ENCODE peak calls at places on chromosomes 3 and 15, in nine cellular contexts. K, H, V, T, U, Y, E, F and X are unnamed samples.

GRCh38 chr3:151219056-151219455 is 16.0 kb upstream of the GPR171 start:
- DNase-seq in K (no peak), H (no peak), V (no peak), T (no peak), U (peak), Y (no peak), E (no peak), F (peak), X (no peak)

GRCh38 chr3:51712511-51712931 is 5.7 kb downstream of the GRM2 start:
- DNase-seq in K (peak), H (no peak), V (no peak), T (no peak), U (no peak), Y (peak), E (no peak), F (no peak), X (no peak)

GRCh38 chr15:91948001-91948608 is 94.6 kb downstream of the SLCO3A1 start:
- DNase-seq in K (no peak), H (no peak), V (peak), T (peak), U (peak), Y (no peak), E (no peak), F (peak), X (no peak)

GRCh38 chr15:51782357-51782896 is 31.0 kb downstream of the TMOD2 start:
- DNase-seq in K (no peak), H (no peak), V (no peak), T (peak), U (no peak), Y (no peak), E (no peak), F (peak), X (no peak)

GRCh38 chr3:15319575-15319974 is 12.8 kb downstream of the SH3BP5 start:
- DNase-seq in K (peak), H (no peak), V (no peak), T (no peak), U (no peak), Y (peak), E (no peak), F (peak), X (no peak)

GRCh38 chr3:46466871-46467403 is 2.2 kb upstream of the LTF start:
- DNase-seq in K (no peak), H (no peak), V (no peak), T (no peak), U (no peak), Y (no peak), E (no peak), F (no peak), X (no peak)

GRCh38 chr15:40847225-40847961 is 3.5 kb downstream of the SPINT1 start:
- DNase-seq in K (peak), H (no peak), V (no peak), T (peak), U (peak), Y (no peak), E (no peak), F (no peak), X (no peak)

GRCh38 chr3:188539631-188540194 is 385.8 kb downstream of the LPP start:
- DNase-seq in K (no peak), H (no peak), V (no peak), T (no peak), U (no peak), Y (no peak), E (no peak), F (no peak), X (no peak)

GRCh38 chr3:80285370-80285769 is 517.6 kb upstream of the ROBO1 start:
- DNase-seq in K (no peak), H (no peak), V (no peak), T (peak), U (peak), Y (no peak), E (no peak), F (peak), X (no peak)

GRCh38 chr15:29822100-29822684 is at the start of gene TJP1:
- DNase-seq in K (peak), H (peak), V (peak), T (peak), U (peak), Y (peak), E (no peak), F (peak), X (no peak)

GRCh38 chr15:49083471-49084284 is 37.4 kb upstream of the SECISBP2L start:
- DNase-seq in K (no peak), H (no peak), V (peak), T (no peak), U (no peak), Y (no peak), E (no peak), F (peak), X (no peak)

GRCh38 chr15:79635897-79636596 is 203.9 kb downstream of the MINAR1 start:
- DNase-seq in K (no peak), H (peak), V (no peak), T (peak), U (no peak), Y (no peak), E (no peak), F (no peak), X (no peak)

GRCh38 chr3:182050932-182051331 is 339.2 kb downstream of the SOX2 start:
- DNase-seq in K (no peak), H (no peak), V (no peak), T (no peak), U (no peak), Y (no peak), E (no peak), F (no peak), X (no peak)

GRCh38 chr3:127387556-127388153 is 99.8 kb upstream of the PRR20G start:
- DNase-seq in K (peak), H (no peak), V (no peak), T (no peak), U (no peak), Y (no peak), E (no peak), F (no peak), X (no peak)

GRCh38 chr3:164365242-164365641 is 713.1 kb downstream of the SI start:
- DNase-seq in K (no peak), H (no peak), V (no peak), T (no peak), U (peak), Y (no peak), E (no peak), F (no peak), X (no peak)

GRCh38 chr15:100821327-100821726 is 58.3 kb upstream of the ALDH1A3 start:
- DNase-seq in K (no peak), H (no peak), V (no peak), T (no peak), U (no peak), Y (no peak), E (no peak), F (no peak), X (no peak)

GRCh38 chr3:31890742-31891469 is 90.2 kb downstream of the OSBPL10 start:
- DNase-seq in K (no peak), H (no peak), V (no peak), T (no peak), U (no peak), Y (no peak), E (no peak), F (no peak), X (no peak)

GRCh38 chr3:174191380-174191779 is 667.8 kb upstream of the NAALADL2 start:
- DNase-seq in K (no peak), H (no peak), V (no peak), T (no peak), U (no peak), Y (no peak), E (no peak), F (no peak), X (no peak)

GRCh38 chr3:170808041-170808440 is 62.0 kb downstream of the RPL22L1 start:
- DNase-seq in K (no peak), H (no peak), V (no peak), T (no peak), U (no peak), Y (no peak), E (no peak), F (no peak), X (no peak)

GRCh38 chr15:88331291-88331690 is 74.8 kb upstream of the NTRK3 start:
- DNase-seq in K (no peak), H (no peak), V (no peak), T (peak), U (peak), Y (no peak), E (no peak), F (peak), X (peak)

GRCh38 chr3:128217702-128218475 is 64.6 kb downstream of the EEFSEC start:
- DNase-seq in K (no peak), H (no peak), V (peak), T (no peak), U (peak), Y (no peak), E (no peak), F (peak), X (no peak)

GRCh38 chr3:98147179-98147578 is at the start of gene OR5H14:
- DNase-seq in K (no peak), H (no peak), V (no peak), T (no peak), U (no peak), Y (no peak), E (no peak), F (no peak), X (no peak)

GRCh38 chr3:161253711-161254110 is 32.6 kb downstream of the NMD3 start:
- DNase-seq in K (no peak), H (no peak), V (no peak), T (no peak), U (no peak), Y (no peak), E (no peak), F (peak), X (no peak)

GRCh38 chr3:38029400-38030125 is at the start of gene PLCD1:
- DNase-seq in K (peak), H (no peak), V (no peak), T (peak), U (peak), Y (peak), E (peak), F (peak), X (peak)

GRCh38 chr15:31004220-31004733 is 12.8 kb upstream of the MTMR10 start:
- DNase-seq in K (no peak), H (no peak), V (no peak), T (peak), U (no peak), Y (no peak), E (no peak), F (no peak), X (no peak)

GRCh38 chr3:134378384-134378783 is 4.1 kb upstream of the AMOTL2 start:
- DNase-seq in K (peak), H (no peak), V (no peak), T (peak), U (peak), Y (peak), E (no peak), F (peak), X (peak)

GRCh38 chr15:76345880-76346665 is 9.5 kb downstream of the ISL2 start:
- DNase-seq in K (no peak), H (no peak), V (no peak), T (peak), U (peak), Y (no peak), E (no peak), F (no peak), X (no peak)

GRCh38 chr15:87816811-87817210 is 439.7 kb downstream of the NTRK3 start:
- DNase-seq in K (no peak), H (peak), V (peak), T (no peak), U (no peak), Y (peak), E (no peak), F (peak), X (no peak)

GRCh38 chr3:164952966-164953365 is 125.3 kb downstream of the SI start:
- DNase-seq in K (no peak), H (no peak), V (no peak), T (no peak), U (no peak), Y (no peak), E (no peak), F (no peak), X (no peak)

GRCh38 chr3:143956858-143957257 is 14.8 kb upstream of the DIPK2A start:
- DNase-seq in K (no peak), H (no peak), V (no peak), T (no peak), U (no peak), Y (no peak), E (no peak), F (no peak), X (no peak)

GRCh38 chr15:70439880-70440279 is 323.5 kb downstream of the UACA start:
- DNase-seq in K (peak), H (no peak), V (no peak), T (no peak), U (no peak), Y (no peak), E (no peak), F (no peak), X (no peak)
- H3K4me3 ChIP-seq in K (no peak), H (no peak), V (no peak), T (no peak), U (no peak), Y (no peak), E (no peak), F (no peak), X (no peak)

DNA sequence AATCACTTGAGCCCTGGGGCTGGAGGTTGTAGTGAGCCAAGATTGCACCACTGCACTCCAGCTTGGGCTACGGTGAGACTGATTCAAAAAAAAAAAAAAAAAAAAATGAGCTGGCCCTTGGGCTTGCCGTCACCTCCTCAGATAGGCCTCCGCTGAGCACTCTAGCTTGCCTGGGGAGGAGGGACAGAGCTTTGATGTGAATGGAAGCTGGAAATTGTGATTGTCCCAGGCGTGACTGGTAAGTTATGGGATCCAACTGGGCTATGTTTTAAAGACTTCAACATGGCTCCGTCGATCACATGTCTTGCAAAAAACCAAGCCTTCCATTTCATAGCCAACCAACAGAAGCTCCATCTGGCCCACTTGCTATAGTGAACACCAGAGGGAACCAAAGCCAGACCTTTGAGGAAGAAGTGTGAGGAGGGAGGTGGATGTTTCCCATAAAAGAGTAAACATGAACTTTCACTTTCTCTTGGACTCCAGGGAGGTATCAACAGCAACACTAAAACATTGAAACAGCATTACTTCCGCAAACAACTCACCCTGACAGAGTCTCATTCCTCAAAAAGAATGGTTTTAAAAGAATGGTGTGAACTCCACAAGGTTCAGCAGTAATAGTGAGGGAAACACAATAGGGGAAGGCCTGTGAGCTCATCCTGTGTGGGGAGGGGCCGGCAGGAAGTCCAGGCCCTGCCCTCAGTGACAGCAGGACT is 59.3 kb upstream of the IL12A start:
- DNase-seq in K (no peak), H (peak), V (peak), T (no peak), U (no peak), Y (peak), E (no peak), F (peak), X (no peak)
- H3K27ac ChIP-seq in K (peak), H (peak), V (peak), T (no peak), U (no peak), Y (peak), E (no peak), F (peak), X (no peak)

DNA sequence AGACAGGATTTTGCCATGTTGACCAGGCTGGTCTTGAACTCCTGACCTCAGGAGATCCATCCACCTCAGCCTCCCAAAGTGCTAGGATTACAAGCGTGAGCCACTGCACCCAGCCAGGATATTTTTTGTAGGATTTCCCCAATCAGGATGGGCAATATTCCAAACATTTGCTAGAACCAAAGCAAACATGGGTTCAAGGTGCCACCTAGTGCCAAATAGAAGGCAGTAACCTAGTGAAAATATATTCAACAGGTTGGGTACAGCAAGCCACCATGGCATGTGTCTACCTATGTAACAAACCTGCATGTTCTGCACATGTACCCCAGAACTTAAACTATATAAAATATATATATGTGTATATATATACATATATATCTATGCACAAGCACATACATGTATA is 185.9 kb upstream of the CADM2 start:
- DNase-seq in K (no peak), H (no peak), V (no peak), T (no peak), U (no peak), Y (no peak), E (no peak), F (no peak), X (no peak)
- H3K4me3 ChIP-seq in K (no peak), H (no peak), V (no peak), T (no peak), U (no peak), Y (no peak), E (no peak), F (no peak), X (no peak)

GRCh38 chr3:112409061-112409460 is 76.1 kb downstream of the CD200 start:
- DNase-seq in K (no peak), H (no peak), V (no peak), T (no peak), U (no peak), Y (no peak), E (no peak), F (no peak), X (no peak)

GRCh38 chr3:112413722-112414121 is 80.8 kb downstream of the CD200 start:
- DNase-seq in K (no peak), H (no peak), V (no peak), T (no peak), U (no peak), Y (no peak), E (no peak), F (no peak), X (no peak)

GRCh38 chr3:112413074-112413473 is 80.1 kb downstream of the CD200 start:
- DNase-seq in K (no peak), H (no peak), V (no peak), T (no peak), U (no peak), Y (no peak), E (no peak), F (no peak), X (no peak)

GRCh38 chr3:112412494-112412893 is 79.5 kb downstream of the CD200 start:
- DNase-seq in K (no peak), H (no peak), V (no peak), T (no peak), U (no peak), Y (no peak), E (no peak), F (no peak), X (no peak)

GRCh38 chr3:112411425-112411824 is 78.5 kb downstream of the CD200 start:
- DNase-seq in K (no peak), H (no peak), V (no peak), T (no peak), U (no peak), Y (no peak), E (no peak), F (no peak), X (no peak)
- H3K27ac ChIP-seq in K (peak), H (no peak), V (no peak), T (no peak), U (no peak), Y (no peak), E (no peak), F (no peak), X (no peak)

GRCh38 chr3:49670940-49671290 is 3.2 kb upstream of the APEH start:
- DNase-seq in K (no peak), H (no peak), V (no peak), T (no peak), U (no peak), Y (no peak), E (no peak), F (no peak), X (no peak)

GRCh38 chr3:49668414-49668797 is 5.7 kb upstream of the APEH start:
- DNase-seq in K (no peak), H (no peak), V (no peak), T (no peak), U (no peak), Y (no peak), E (no peak), F (no peak), X (no peak)

GRCh38 chr3:49667701-49668413 is 6.3 kb upstream of the APEH start:
- DNase-seq in K (no peak), H (no peak), V (no peak), T (no peak), U (no peak), Y (no peak), E (no peak), F (no peak), X (no peak)

GRCh38 chr3:49668861-49669260 is 5.3 kb upstream of the APEH start:
- DNase-seq in K (no peak), H (no peak), V (no peak), T (no peak), U (no peak), Y (no peak), E (no peak), F (no peak), X (no peak)

GRCh38 chr3:49669352-49669751 is 4.8 kb upstream of the APEH start:
- DNase-seq in K (no peak), H (no peak), V (no peak), T (no peak), U (no peak), Y (no peak), E (no peak), F (no peak), X (no peak)
- H3K4me3 ChIP-seq in K (no peak), H (no peak), V (no peak), T (no peak), U (no peak), Y (no peak), E (no peak), F (no peak), X (no peak)

DNA sequence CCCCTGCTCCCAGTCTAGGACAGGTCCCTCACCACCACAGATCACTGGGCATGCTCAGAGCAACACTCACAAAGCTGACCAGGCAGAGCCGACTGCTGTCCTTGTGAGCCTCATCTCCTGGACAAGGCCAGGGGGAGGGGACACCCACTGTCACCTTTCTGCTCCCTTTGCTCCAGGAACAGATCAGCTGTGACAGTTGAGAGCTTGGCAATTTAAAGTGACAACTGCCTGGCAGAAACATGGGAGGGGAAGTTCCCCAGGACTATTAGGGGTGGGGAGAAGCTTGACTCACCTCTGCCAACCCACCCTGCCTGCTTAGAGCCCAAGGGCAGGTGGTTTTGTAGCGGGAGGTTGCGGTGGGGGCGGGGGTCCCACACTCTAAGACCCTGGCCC is 80.6 kb downstream of the IQSEC1 start:
- DNase-seq in K (no peak), H (no peak), V (no peak), T (peak), U (peak), Y (no peak), E (no peak), F (no peak), X (no peak)
- H3K27ac ChIP-seq in K (peak), H (peak), V (no peak), T (no peak), U (peak), Y (no peak), E (no peak), F (no peak), X (no peak)